ENCODE peak calls at places on chromosomes 7 and 10, in eight cellular contexts. One of them, this sample, is unnamed.

GRCh38 chr7:1994931-1995330 is 237.8 kb downstream of the MAD1L1 start:
- DNase-seq in EL: no peak
- DNase-seq in K562: no peak
- DNase-seq in activated gamma-delta T cell treated with anti-CD3 and anti-CD28 coated beads, Interleukin-2, amount 50 U/mL, for 16 hours: no peak
- DNase-seq in skeletal muscle cell: peak; percentile 36
- DNase-seq in HFF-Myc: no peak
- DNase-seq in T follicular helper cell: no peak
- DNase-seq in T1000: no peak
- DNase-seq in this sample: no peak

GRCh38 chr10:68900427-68901105 is 549 bp upstream of the DDX50 start:
- DNase-seq in K562: no peak
- DNase-seq in EL: no peak
- DNase-seq in activated gamma-delta T cell treated with anti-CD3 and anti-CD28 coated beads, Interleukin-2, amount 50 U/mL, for 16 hours: no peak
- DNase-seq in T follicular helper cell: no peak
- DNase-seq in skeletal muscle cell: peak; percentile 53
- DNase-seq in T1000: no peak
- DNase-seq in HFF-Myc: peak; percentile 12
- DNase-seq in this sample: no peak

GRCh38 chr10:24885551-24885950 is 66.9 kb downstream of the PRTFDC1 start:
- DNase-seq in HFF-Myc: no peak
- DNase-seq in K562: no peak
- DNase-seq in skeletal muscle cell: no peak
- DNase-seq in T follicular helper cell: no peak
- DNase-seq in T1000: no peak
- DNase-seq in EL: no peak
- DNase-seq in activated gamma-delta T cell treated with anti-CD3 and anti-CD28 coated beads, Interleukin-2, amount 50 U/mL, for 16 hours: no peak
- DNase-seq in this sample: no peak

GRCh38 chr7:49789736-49790135 is 16.3 kb downstream of the VWC2 start:
- DNase-seq in K562: no peak
- DNase-seq in HFF-Myc: no peak
- DNase-seq in skeletal muscle cell: no peak
- DNase-seq in T follicular helper cell: no peak
- DNase-seq in T1000: no peak
- DNase-seq in EL: no peak
- DNase-seq in activated gamma-delta T cell treated with anti-CD3 and anti-CD28 coated beads, Interleukin-2, amount 50 U/mL, for 16 hours: no peak
- DNase-seq in this sample: no peak

GRCh38 chr7:148336411-148336810 is 254.2 kb upstream of the C7orf33 start:
- DNase-seq in K562: no peak
- DNase-seq in EL: no peak
- DNase-seq in skeletal muscle cell: no peak
- DNase-seq in T1000: no peak
- DNase-seq in activated gamma-delta T cell treated with anti-CD3 and anti-CD28 coated beads, Interleukin-2, amount 50 U/mL, for 16 hours: no peak
- DNase-seq in HFF-Myc: no peak
- DNase-seq in T follicular helper cell: no peak
- DNase-seq in this sample: peak; percentile 15

GRCh38 chr7:28853834-28854749 is 104.0 kb downstream of the TRIL start:
- DNase-seq in T follicular helper cell: peak; percentile 25
- DNase-seq in skeletal muscle cell: no peak
- DNase-seq in T1000: no peak
- DNase-seq in HFF-Myc: no peak
- DNase-seq in activated gamma-delta T cell treated with anti-CD3 and anti-CD28 coated beads, Interleukin-2, amount 50 U/mL, for 16 hours: peak; percentile 31
- DNase-seq in K562: peak; percentile 73
- DNase-seq in EL: peak; percentile 74
- DNase-seq in this sample: peak; percentile 59

GRCh38 chr7:26155531-26156375 is 3.8 kb downstream of the NFE2L3 start:
- DNase-seq in T follicular helper cell: no peak
- DNase-seq in K562: no peak
- DNase-seq in HFF-Myc: no peak
- DNase-seq in activated gamma-delta T cell treated with anti-CD3 and anti-CD28 coated beads, Interleukin-2, amount 50 U/mL, for 16 hours: no peak
- DNase-seq in T1000: no peak
- DNase-seq in skeletal muscle cell: no peak
- DNase-seq in EL: peak; percentile 74
- DNase-seq in this sample: peak; percentile 38

GRCh38 chr10:102611514-102612095 is 32.7 kb upstream of the TRIM8 start:
- DNase-seq in activated gamma-delta T cell treated with anti-CD3 and anti-CD28 coated beads, Interleukin-2, amount 50 U/mL, for 16 hours: no peak
- DNase-seq in T follicular helper cell: no peak
- DNase-seq in HFF-Myc: no peak
- DNase-seq in K562: no peak
- DNase-seq in EL: peak; percentile 41
- DNase-seq in skeletal muscle cell: no peak
- DNase-seq in T1000: no peak
- DNase-seq in this sample: peak; percentile 37

GRCh38 chr7:47954231-47954911 is 6.1 kb upstream of the PKD1L1 start:
- DNase-seq in activated gamma-delta T cell treated with anti-CD3 and anti-CD28 coated beads, Interleukin-2, amount 50 U/mL, for 16 hours: no peak
- DNase-seq in T follicular helper cell: no peak
- DNase-seq in EL: no peak
- DNase-seq in skeletal muscle cell: no peak
- DNase-seq in HFF-Myc: no peak
- DNase-seq in K562: no peak
- DNase-seq in T1000: no peak
- DNase-seq in this sample: peak; percentile 92

GRCh38 chr10:127048630-127049029 is 143.4 kb downstream of the DOCK1 start:
- DNase-seq in skeletal muscle cell: no peak
- DNase-seq in HFF-Myc: no peak
- DNase-seq in T follicular helper cell: no peak
- DNase-seq in K562: no peak
- DNase-seq in activated gamma-delta T cell treated with anti-CD3 and anti-CD28 coated beads, Interleukin-2, amount 50 U/mL, for 16 hours: no peak
- DNase-seq in EL: no peak
- DNase-seq in T1000: no peak
- DNase-seq in this sample: no peak

GRCh38 chr7:81833401-81833800 is 63.6 kb upstream of the HGF start:
- DNase-seq in K562: no peak
- DNase-seq in skeletal muscle cell: no peak
- DNase-seq in activated gamma-delta T cell treated with anti-CD3 and anti-CD28 coated beads, Interleukin-2, amount 50 U/mL, for 16 hours: no peak
- DNase-seq in HFF-Myc: no peak
- DNase-seq in EL: peak; percentile 45
- DNase-seq in T1000: no peak
- DNase-seq in T follicular helper cell: no peak
- DNase-seq in this sample: peak; percentile 29

GRCh38 chr10:23886355-23886754 is 322.6 kb upstream of the KIAA1217 start:
- DNase-seq in T follicular helper cell: no peak
- DNase-seq in K562: no peak
- DNase-seq in EL: no peak
- DNase-seq in T1000: no peak
- DNase-seq in activated gamma-delta T cell treated with anti-CD3 and anti-CD28 coated beads, Interleukin-2, amount 50 U/mL, for 16 hours: no peak
- DNase-seq in HFF-Myc: no peak
- DNase-seq in skeletal muscle cell: no peak
- DNase-seq in this sample: no peak

GRCh38 chr7:94059747-94060146 is 55.6 kb upstream of the BET1 start:
- DNase-seq in K562: no peak
- DNase-seq in T follicular helper cell: no peak
- DNase-seq in T1000: no peak
- DNase-seq in skeletal muscle cell: peak; percentile 94
- DNase-seq in HFF-Myc: no peak
- DNase-seq in activated gamma-delta T cell treated with anti-CD3 and anti-CD28 coated beads, Interleukin-2, amount 50 U/mL, for 16 hours: no peak
- DNase-seq in EL: no peak
- DNase-seq in this sample: no peak

GRCh38 chr7:41685684-41686083 is 17.2 kb downstream of the INHBA start:
- DNase-seq in skeletal muscle cell: no peak
- DNase-seq in T1000: no peak
- DNase-seq in K562: no peak
- DNase-seq in T follicular helper cell: no peak
- DNase-seq in activated gamma-delta T cell treated with anti-CD3 and anti-CD28 coated beads, Interleukin-2, amount 50 U/mL, for 16 hours: no peak
- DNase-seq in HFF-Myc: no peak
- DNase-seq in EL: peak; percentile 49
- DNase-seq in this sample: peak; percentile 77

GRCh38 chr10:77925410-77925794 is 1.2 kb downstream of the DLG5 start:
- DNase-seq in K562: no peak
- DNase-seq in T1000: no peak
- DNase-seq in EL: peak; percentile 62
- DNase-seq in HFF-Myc: no peak
- DNase-seq in activated gamma-delta T cell treated with anti-CD3 and anti-CD28 coated beads, Interleukin-2, amount 50 U/mL, for 16 hours: no peak
- DNase-seq in skeletal muscle cell: no peak
- DNase-seq in T follicular helper cell: no peak
- DNase-seq in this sample: peak; percentile 29

GRCh38 chr10:11881028-11881476 is 57.9 kb downstream of the PROSER2 start:
- DNase-seq in activated gamma-delta T cell treated with anti-CD3 and anti-CD28 coated beads, Interleukin-2, amount 50 U/mL, for 16 hours: no peak
- DNase-seq in EL: no peak
- DNase-seq in skeletal muscle cell: no peak
- DNase-seq in T follicular helper cell: no peak
- DNase-seq in T1000: no peak
- DNase-seq in HFF-Myc: no peak
- DNase-seq in K562: no peak
- DNase-seq in this sample: no peak

GRCh38 chr7:131174391-131174790 is 153.3 kb upstream of the MKLN1 start:
- DNase-seq in skeletal muscle cell: no peak
- DNase-seq in K562: no peak
- DNase-seq in HFF-Myc: no peak
- DNase-seq in EL: no peak
- DNase-seq in T1000: no peak
- DNase-seq in activated gamma-delta T cell treated with anti-CD3 and anti-CD28 coated beads, Interleukin-2, amount 50 U/mL, for 16 hours: no peak
- DNase-seq in T follicular helper cell: no peak
- DNase-seq in this sample: no peak

GRCh38 chr10:36053271-36053670 is 411.2 kb upstream of the FZD8 start:
- DNase-seq in HFF-Myc: no peak
- DNase-seq in K562: no peak
- DNase-seq in T1000: no peak
- DNase-seq in T follicular helper cell: no peak
- DNase-seq in activated gamma-delta T cell treated with anti-CD3 and anti-CD28 coated beads, Interleukin-2, amount 50 U/mL, for 16 hours: no peak
- DNase-seq in skeletal muscle cell: no peak
- DNase-seq in EL: no peak
- DNase-seq in this sample: no peak